ENCODE peak calls at places on chromosomes 13 and 19, in nine cellular contexts. One of them, this sample, is unnamed.

GRCh38 chr13:39374741-39375189 is 228.2 kb downstream of the LHFPL6 start:
- DNase-seq in RWPE1: no peak
- DNase-seq in activated T-helper 1 cell treated with anti-CD3 and anti-CD28 coated beads, Interleukin-2, amount 50 U/mL, for 16 hours: no peak
- DNase-seq in T1000: no peak
- DNase-seq in progenitor cell of endocrine pancreas: no peak
- DNase-seq in sciatic nerve: no peak
- DNase-seq in dorsolateral prefrontal cortex: no peak
- DNase-seq in ovary: no peak
- DNase-seq in Daoy: no peak
- DNase-seq in this sample: no peak

GRCh38 chr19:48461651-48461981 is 6.2 kb downstream of the KCNJ14 start:
- DNase-seq in RWPE1: no peak
- DNase-seq in activated T-helper 1 cell treated with anti-CD3 and anti-CD28 coated beads, Interleukin-2, amount 50 U/mL, for 16 hours: no peak
- DNase-seq in T1000: no peak
- DNase-seq in progenitor cell of endocrine pancreas: no peak
- DNase-seq in sciatic nerve: no peak
- DNase-seq in dorsolateral prefrontal cortex: no peak
- DNase-seq in ovary: no peak
- DNase-seq in Daoy: no peak
- DNase-seq in this sample: no peak

GRCh38 chr19:11405846-11406643 is 13.1 kb downstream of the RGL3 start:
- DNase-seq in RWPE1: no peak
- DNase-seq in activated T-helper 1 cell treated with anti-CD3 and anti-CD28 coated beads, Interleukin-2, amount 50 U/mL, for 16 hours: no peak
- DNase-seq in T1000: no peak
- DNase-seq in progenitor cell of endocrine pancreas: no peak
- DNase-seq in sciatic nerve: no peak
- DNase-seq in dorsolateral prefrontal cortex: no peak
- DNase-seq in ovary: peak
- DNase-seq in Daoy: peak
- DNase-seq in this sample: no peak

GRCh38 chr19:31232220-31232619 is 117.0 kb downstream of the TSHZ3 start:
- DNase-seq in RWPE1: no peak
- DNase-seq in activated T-helper 1 cell treated with anti-CD3 and anti-CD28 coated beads, Interleukin-2, amount 50 U/mL, for 16 hours: no peak
- DNase-seq in T1000: no peak
- DNase-seq in progenitor cell of endocrine pancreas: no peak
- DNase-seq in sciatic nerve: no peak
- DNase-seq in dorsolateral prefrontal cortex: no peak
- DNase-seq in ovary: no peak
- DNase-seq in Daoy: no peak
- DNase-seq in this sample: no peak

GRCh38 chr13:111076156-111077013 is 38.7 kb upstream of the ARHGEF7 start:
- DNase-seq in RWPE1: no peak
- DNase-seq in activated T-helper 1 cell treated with anti-CD3 and anti-CD28 coated beads, Interleukin-2, amount 50 U/mL, for 16 hours: no peak
- DNase-seq in T1000: no peak
- DNase-seq in progenitor cell of endocrine pancreas: no peak
- DNase-seq in sciatic nerve: no peak
- DNase-seq in dorsolateral prefrontal cortex: no peak
- DNase-seq in ovary: no peak
- DNase-seq in Daoy: no peak
- DNase-seq in this sample: no peak

GRCh38 chr13:94707400-94708021 is 4.8 kb downstream of the SOX21 start:
- DNase-seq in RWPE1: peak
- DNase-seq in activated T-helper 1 cell treated with anti-CD3 and anti-CD28 coated beads, Interleukin-2, amount 50 U/mL, for 16 hours: no peak
- DNase-seq in T1000: no peak
- DNase-seq in progenitor cell of endocrine pancreas: no peak
- DNase-seq in sciatic nerve: no peak
- DNase-seq in dorsolateral prefrontal cortex: no peak
- DNase-seq in ovary: no peak
- DNase-seq in Daoy: peak
- DNase-seq in this sample: no peak

GRCh38 chr19:53927745-53928144 is 18.7 kb downstream of the CACNG7 start:
- DNase-seq in RWPE1: peak
- DNase-seq in activated T-helper 1 cell treated with anti-CD3 and anti-CD28 coated beads, Interleukin-2, amount 50 U/mL, for 16 hours: no peak
- DNase-seq in T1000: no peak
- DNase-seq in progenitor cell of endocrine pancreas: peak
- DNase-seq in sciatic nerve: no peak
- DNase-seq in dorsolateral prefrontal cortex: no peak
- DNase-seq in ovary: no peak
- DNase-seq in Daoy: peak
- DNase-seq in this sample: no peak

GRCh38 chr19:4487572-4487971 is 15.5 kb downstream of the HDGFL2 start:
- DNase-seq in RWPE1: no peak
- DNase-seq in activated T-helper 1 cell treated with anti-CD3 and anti-CD28 coated beads, Interleukin-2, amount 50 U/mL, for 16 hours: no peak
- DNase-seq in T1000: no peak
- DNase-seq in progenitor cell of endocrine pancreas: no peak
- DNase-seq in sciatic nerve: no peak
- DNase-seq in dorsolateral prefrontal cortex: no peak
- DNase-seq in ovary: no peak
- DNase-seq in Daoy: no peak
- DNase-seq in this sample: no peak

GRCh38 chr13:108681986-108682562 is 52.7 kb downstream of the MYO16 start:
- DNase-seq in RWPE1: no peak
- DNase-seq in activated T-helper 1 cell treated with anti-CD3 and anti-CD28 coated beads, Interleukin-2, amount 50 U/mL, for 16 hours: no peak
- DNase-seq in T1000: no peak
- DNase-seq in progenitor cell of endocrine pancreas: no peak
- DNase-seq in sciatic nerve: no peak
- DNase-seq in dorsolateral prefrontal cortex: no peak
- DNase-seq in ovary: no peak
- DNase-seq in Daoy: no peak
- DNase-seq in this sample: peak

GRCh38 chr19:46716672-46717033 is 261 bp downstream of the PRKD2 start:
- DNase-seq in RWPE1: peak
- DNase-seq in activated T-helper 1 cell treated with anti-CD3 and anti-CD28 coated beads, Interleukin-2, amount 50 U/mL, for 16 hours: no peak
- DNase-seq in T1000: no peak
- DNase-seq in progenitor cell of endocrine pancreas: no peak
- DNase-seq in sciatic nerve: no peak
- DNase-seq in dorsolateral prefrontal cortex: no peak
- DNase-seq in ovary: no peak
- DNase-seq in Daoy: no peak
- DNase-seq in this sample: no peak

GRCh38 chr19:39949026-39949747 is 14.8 kb upstream of the FCGBP start:
- DNase-seq in RWPE1: no peak
- DNase-seq in activated T-helper 1 cell treated with anti-CD3 and anti-CD28 coated beads, Interleukin-2, amount 50 U/mL, for 16 hours: no peak
- DNase-seq in T1000: no peak
- DNase-seq in progenitor cell of endocrine pancreas: no peak
- DNase-seq in sciatic nerve: no peak
- DNase-seq in dorsolateral prefrontal cortex: no peak
- DNase-seq in ovary: no peak
- DNase-seq in Daoy: no peak
- DNase-seq in this sample: no peak

GRCh38 chr13:26983533-26984315 is 187.9 kb downstream of the USP12 start:
- DNase-seq in RWPE1: no peak
- DNase-seq in activated T-helper 1 cell treated with anti-CD3 and anti-CD28 coated beads, Interleukin-2, amount 50 U/mL, for 16 hours: no peak
- DNase-seq in T1000: no peak
- DNase-seq in progenitor cell of endocrine pancreas: no peak
- DNase-seq in sciatic nerve: no peak
- DNase-seq in dorsolateral prefrontal cortex: no peak
- DNase-seq in ovary: no peak
- DNase-seq in Daoy: peak
- DNase-seq in this sample: no peak

GRCh38 chr19:45168767-45169351 is 8.1 kb upstream of the NKPD1 start:
- DNase-seq in RWPE1: no peak
- DNase-seq in activated T-helper 1 cell treated with anti-CD3 and anti-CD28 coated beads, Interleukin-2, amount 50 U/mL, for 16 hours: no peak
- DNase-seq in T1000: no peak
- DNase-seq in progenitor cell of endocrine pancreas: no peak
- DNase-seq in sciatic nerve: no peak
- DNase-seq in dorsolateral prefrontal cortex: no peak
- DNase-seq in ovary: peak
- DNase-seq in Daoy: no peak
- DNase-seq in this sample: no peak